ENCODE peak calls at places on chromosomes 12 and 14, in eight cellular contexts. G, B, M, T, Y, P, S and H are unnamed samples.

GRCh38 chr12:29238822-29239291 is 89.8 kb downstream of the FAR2 start:
- DNase-seq in Y (no peak), M (peak), T (no peak), S (no peak), P (no peak), B (peak), G (no peak), H (no peak)

GRCh38 chr12:42936991-42937390 is 347.4 kb upstream of the PRICKLE1 start:
- DNase-seq in P (no peak), Y (no peak), G (no peak), M (no peak), S (no peak), T (no peak), B (peak), H (no peak)

GRCh38 chr14:74064883-74065282 is 19.4 kb downstream of the ALDH6A1 start:
- DNase-seq in G (no peak), B (no peak), T (no peak), Y (no peak), S (no peak), P (no peak), M (peak), H (no peak)

GRCh38 chr12:93197067-93197593 is 180.6 kb upstream of the NUDT4 start:
- DNase-seq in G (no peak), T (no peak), Y (no peak), M (peak), P (no peak), B (peak), S (no peak), H (no peak)

GRCh38 chr12:107344035-107344808 is 250.9 kb upstream of the CRY1 start:
- DNase-seq in P (no peak), G (no peak), S (peak), M (peak), Y (no peak), B (peak), T (no peak), H (no peak)

GRCh38 chr12:26520154-26520553 is 312.8 kb downstream of the ITPR2 start:
- DNase-seq in T (no peak), G (no peak), S (no peak), M (no peak), B (no peak), P (no peak), Y (no peak), H (no peak)

GRCh38 chr14:69693823-69694729 is 72.9 kb upstream of the SRSF5 start:
- DNase-seq in M (no peak), B (no peak), P (no peak), S (no peak), G (no peak), Y (no peak), T (no peak), H (no peak)

GRCh38 chr14:64937176-64937820 is 5.2 kb downstream of the GPX2 start:
- DNase-seq in M (peak), P (no peak), T (no peak), Y (no peak), B (no peak), S (no peak), G (no peak), H (no peak)

GRCh38 chr12:112107728-112108447 is 695 bp downstream of the NAA25 start:
- DNase-seq in M (no peak), P (peak), T (no peak), S (no peak), G (no peak), B (peak), Y (no peak), H (no peak)

GRCh38 chr14:61337893-61338292 is 16.5 kb downstream of the PRKCH start:
- DNase-seq in M (no peak), B (no peak), G (no peak), Y (no peak), T (no peak), P (no peak), S (no peak), H (no peak)

GRCh38 chr14:82796081-82796480 is 1262.4 kb upstream of the SEL1L start:
- DNase-seq in G (no peak), M (no peak), T (no peak), S (no peak), B (no peak), Y (no peak), P (no peak), H (no peak)

GRCh38 chr12:54160807-54161480 is 27.8 kb downstream of the SMUG1 start:
- DNase-seq in M (no peak), T (no peak), B (no peak), G (no peak), S (no peak), Y (no peak), P (no peak), H (no peak)

GRCh38 chr14:88695873-88696272 is 96.9 kb downstream of the EML5 start:
- DNase-seq in P (no peak), G (no peak), T (no peak), M (peak), S (no peak), B (peak), Y (no peak), H (no peak)

GRCh38 chr12:123344086-123344485 is 20.6 kb downstream of the SBNO1 start:
- DNase-seq in Y (peak), M (no peak), T (no peak), P (no peak), B (no peak), G (no peak), S (no peak), H (no peak)

GRCh38 chr12:109762071-109762672 is 48.5 kb downstream of the FAM222A start:
- DNase-seq in T (no peak), B (no peak), M (no peak), G (no peak), S (no peak), Y (peak), P (peak), H (peak)

GRCh38 chr14:104183796-104184195 is 45.4 kb downstream of the KIF26A start:
- DNase-seq in P (no peak), B (no peak), M (no peak), G (no peak), T (no peak), Y (no peak), S (no peak), H (no peak)

GRCh38 chr14:68692216-68692615 is 100.7 kb downstream of the ZFP36L1 start:
- DNase-seq in M (no peak), Y (no peak), B (no peak), P (no peak), T (no peak), G (no peak), S (no peak), H (no peak)

GRCh38 chr12:19778111-19778688 is 338.9 kb downstream of the AEBP2 start:
- DNase-seq in M (peak), B (peak), P (no peak), G (no peak), Y (no peak), T (no peak), S (no peak), H (no peak)

DNA sequence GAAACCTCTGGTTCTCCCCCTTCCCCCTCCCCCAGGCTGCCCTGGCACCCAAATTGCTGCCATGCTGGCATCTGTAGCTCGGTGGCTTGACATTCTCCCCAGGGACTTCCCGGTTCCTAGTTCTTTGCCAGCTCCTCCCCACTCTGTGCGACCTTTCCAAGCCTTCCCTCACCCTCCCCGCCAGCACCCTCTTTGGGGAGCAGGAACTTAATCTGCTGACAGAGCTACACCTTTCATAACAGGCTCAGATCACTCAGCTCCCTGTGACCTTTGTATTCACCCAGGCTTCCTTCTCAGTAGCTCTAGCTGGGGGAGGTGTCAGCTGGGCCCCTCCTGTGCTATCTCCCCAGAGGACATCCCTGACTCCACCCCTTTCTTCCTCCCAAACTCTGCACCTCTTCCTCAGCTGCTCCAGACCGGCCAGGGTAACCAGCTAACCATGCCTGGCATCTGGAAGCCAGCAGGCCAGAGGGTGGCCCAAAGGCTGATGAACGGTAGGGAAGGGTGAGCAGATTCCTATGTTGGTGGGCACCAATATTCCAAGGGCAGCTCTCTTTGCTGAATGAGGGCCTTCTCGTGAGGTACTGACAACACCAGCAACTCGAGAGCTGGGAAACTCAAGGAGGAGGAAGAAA is 1.8 kb upstream of the COX14 start:
- DNase-seq in T (no peak), B (no peak), G (no peak), M (no peak), Y (peak), S (no peak), P (peak), H (no peak)
- H3K4me3 ChIP-seq in T (no peak), B (no peak), G (no peak), M (no peak), Y (no peak), S (no peak), P (peak), H (no peak)

GRCh38 chr12:47686645-47687240 is 19.1 kb downstream of the RPAP3 start:
- DNase-seq in Y (no peak), P (no peak), T (no peak), B (peak), M (peak), S (peak), G (no peak), H (no peak)
- TF ChIP-seq CTCF in Y (peak), P (peak), T (peak), B (peak), M (peak), S (peak), G (peak), H (peak)

GRCh38 chr12:6953417-6954315 is 2.5 kb downstream of the PTPN6 start:
- DNase-seq in P (peak), S (no peak), M (no peak), G (no peak), B (peak), Y (peak), T (peak), H (no peak)
- H3K27ac ChIP-seq in P (peak), S (no peak), M (no peak), G (no peak), B (no peak), Y (peak), T (no peak), H (peak)

GRCh38 chr14:94129758-94130414 is 482 bp upstream of the IFI27L2 start:
- DNase-seq in P (no peak), S (peak), B (peak), Y (no peak), M (peak), G (no peak), T (peak), H (no peak)
- H3K4me3 ChIP-seq in P (peak), S (peak), B (peak), Y (peak), M (peak), G (peak), T (peak), H (peak)